ENCODE peak calls at places on chromosome 15, in nine cellular contexts. H is heart left ventricle; T is H9; Z is CD8-positive, alpha-beta T cell; K is uterus; O is astrocyte of the spinal cord; L is GM20000; R is left ventricle myocardium inferior; A is lower lobe of right lung. G is an unnamed sample.
A peak's percentile ranks its signal among the peaks of the same experiment; 100 is the strongest.

GRCh38 chr15:29337156-29337959 is 67.7 kb upstream of the NSMCE3 start:
- DNase-seq in H (no peak), T (no peak), Z (no peak), K (no peak), O (no peak), L (no peak), R (no peak), A (no peak), G (no peak)

GRCh38 chr15:48433226-48433886 is 102.1 kb downstream of the DUT start:
- DNase-seq in H (no peak), T (no peak), Z (no peak), K (no peak), O (peak; percentile 39), L (peak; percentile 13), R (no peak), A (no peak), G (no peak)

GRCh38 chr15:60838206-60838605 is 359.3 kb upstream of the ICE2 start:
- DNase-seq in H (no peak), T (no peak), Z (no peak), K (no peak), O (no peak), L (no peak), R (no peak), A (no peak), G (no peak)

GRCh38 chr15:42457445-42458442 is 33.2 kb downstream of the ZNF106 start:
- DNase-seq in H (peak; percentile 90), T (peak; percentile 90), Z (no peak), K (peak; percentile 81), O (peak; percentile 95), L (peak; percentile 59), R (peak; percentile 70), A (peak; percentile 53), G (peak; percentile 6)

GRCh38 chr15:99522288-99522687 is 43.5 kb upstream of the MEF2A start:
- DNase-seq in H (no peak), T (no peak), Z (no peak), K (no peak), O (no peak), L (no peak), R (no peak), A (no peak), G (no peak)

GRCh38 chr15:98597666-98598065 is 50.7 kb upstream of the IGF1R start:
- DNase-seq in H (no peak), T (no peak), Z (no peak), K (no peak), O (no peak), L (no peak), R (no peak), A (no peak), G (no peak)

GRCh38 chr15:45993508-45993907 is 358.7 kb downstream of the SQOR start:
- DNase-seq in H (no peak), T (no peak), Z (no peak), K (no peak), O (no peak), L (no peak), R (no peak), A (no peak), G (no peak)

GRCh38 chr15:44673639-44674038 is 10.2 kb upstream of the SPG11 start:
- DNase-seq in H (no peak), T (no peak), Z (no peak), K (no peak), O (no peak), L (no peak), R (no peak), A (no peak), G (no peak)

GRCh38 chr15:63348392-63348791 is 33.3 kb downstream of the CA12 start:
- DNase-seq in H (peak; percentile 76), T (no peak), Z (no peak), K (peak; percentile 50), O (peak; percentile 69), L (no peak), R (peak; percentile 64), A (peak; percentile 64), G (no peak)

GRCh38 chr15:23574742-23575141 is 9.3 kb downstream of the MKRN3 start:
- DNase-seq in H (no peak), T (peak; percentile 29), Z (no peak), K (no peak), O (no peak), L (no peak), R (no peak), A (no peak), G (no peak)

GRCh38 chr15:85407421-85408269 is 27.2 kb downstream of the AKAP13 start:
- DNase-seq in H (no peak), T (no peak), Z (peak; percentile 29), K (no peak), O (peak; percentile 89), L (no peak), R (no peak), A (no peak), G (no peak)

GRCh38 chr15:93271871-93272270 is 182.9 kb upstream of the RGMA start:
- DNase-seq in H (no peak), T (no peak), Z (no peak), K (no peak), O (no peak), L (no peak), R (no peak), A (no peak), G (no peak)

DNA sequence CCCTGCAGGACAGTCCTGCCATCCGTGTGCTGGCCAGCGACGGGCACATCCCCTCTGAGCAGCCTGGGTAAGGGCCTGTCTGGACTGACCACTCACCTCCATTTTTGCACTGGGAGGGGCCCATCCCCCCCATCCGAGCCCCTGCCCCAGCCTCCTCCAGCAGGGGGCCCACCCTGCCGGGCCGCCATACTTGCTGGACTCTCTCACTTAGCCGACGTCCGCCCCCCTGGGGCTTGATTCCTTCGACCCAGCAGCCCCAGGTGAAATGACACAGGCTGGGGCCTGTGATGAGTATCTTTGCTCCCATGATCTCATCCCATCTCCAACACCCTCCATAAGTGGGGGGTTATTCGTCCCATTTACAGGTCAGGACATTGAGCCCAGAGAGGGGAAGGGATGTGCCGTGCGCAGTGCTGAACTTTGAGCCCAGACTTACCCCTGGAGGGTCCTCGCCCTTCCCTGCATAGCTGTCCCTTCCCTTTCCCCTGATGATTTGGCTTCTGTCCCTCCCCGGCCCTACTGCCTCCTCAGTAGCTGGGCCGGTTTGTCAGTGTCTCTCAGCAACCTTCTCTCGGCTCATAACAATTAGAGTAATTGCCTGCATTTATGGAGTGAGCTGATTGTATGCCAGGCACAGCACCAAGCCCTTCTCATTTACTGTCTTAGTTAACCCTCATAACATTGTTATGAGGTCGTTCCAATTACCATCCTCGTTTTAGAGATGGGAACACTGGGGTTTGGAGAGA is 4.2 kb downstream of the LMAN1L start:
- DNase-seq in H (no peak), T (no peak), Z (no peak), K (no peak), O (no peak), L (no peak), R (no peak), A (no peak), G (no peak)
- TF ChIP-seq CTCF in H (no peak), T (no peak), Z (no peak), K (no peak), O (no peak), L (no peak), R (no peak), A (no peak), G (no peak)

DNA sequence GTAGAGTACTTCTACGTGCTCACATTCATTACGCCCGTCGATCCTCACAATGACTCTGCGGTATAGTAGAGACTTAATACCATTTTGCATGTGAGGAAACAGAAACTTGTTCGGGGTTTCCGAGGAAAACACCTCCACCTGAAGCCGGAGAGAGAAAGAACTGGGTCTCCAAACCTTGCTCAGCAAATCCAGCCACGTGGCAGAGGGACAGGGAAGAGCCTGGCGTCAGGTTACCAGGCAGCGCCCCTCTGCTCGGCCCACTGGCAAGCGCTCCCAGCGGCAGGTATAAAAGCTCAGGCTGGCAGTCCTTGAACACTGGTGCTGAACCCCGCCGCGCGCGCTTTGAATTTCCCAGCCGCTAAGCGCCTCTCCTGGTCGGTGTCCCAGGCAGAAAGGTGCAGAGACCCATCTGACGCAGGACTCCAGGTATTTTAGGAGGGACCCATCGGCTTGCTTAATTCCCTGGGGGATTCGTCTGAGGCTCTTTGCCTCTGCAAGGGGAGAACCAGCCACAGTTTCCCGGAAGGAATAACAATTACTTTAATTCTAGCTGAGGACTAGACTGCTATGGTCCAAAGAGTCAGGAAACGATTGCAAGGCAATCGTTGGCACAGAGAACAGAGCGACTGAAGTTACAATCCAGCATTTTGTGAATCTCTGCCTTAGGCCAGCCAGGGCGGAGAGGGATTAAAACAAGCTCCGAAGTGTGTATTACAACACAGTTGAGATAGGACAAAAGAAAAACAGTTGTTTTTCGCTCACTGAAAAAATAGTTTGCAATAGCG is at the start of gene C2CD4A:
- DNase-seq in H (peak; percentile 75), T (peak; percentile 95), Z (peak; percentile 57), K (peak; percentile 59), O (peak; percentile 55), L (peak; percentile 47), R (peak; percentile 54), A (peak; percentile 83), G (peak; percentile 23)
- TF ChIP-seq CTCF in H (no peak), T (peak; percentile 29), Z (no peak), K (no peak), O (peak; percentile 23), L (no peak), R (peak; percentile 37), A (no peak), G (no peak)

DNA sequence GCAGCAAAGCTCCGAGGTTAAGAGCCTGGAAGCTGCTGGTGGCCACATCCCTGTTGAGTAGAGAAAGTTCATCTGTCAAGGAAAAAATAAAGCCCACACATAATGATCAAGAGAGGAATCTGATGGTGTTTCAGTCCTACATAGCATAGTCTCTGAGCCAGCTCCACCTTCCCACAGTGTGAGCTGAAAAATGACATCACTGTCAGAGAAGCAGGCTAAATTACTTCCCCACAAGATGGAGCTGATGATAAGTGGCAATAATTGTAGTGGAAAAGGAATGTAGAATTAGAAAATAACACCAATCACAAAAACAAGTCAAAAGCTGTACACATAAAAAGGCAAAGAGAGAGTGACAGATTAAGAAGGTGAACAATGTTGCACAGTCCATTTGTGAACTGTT is 84.5 kb downstream of the AQP9 start:
- DNase-seq in H (no peak), T (no peak), Z (no peak), K (no peak), O (no peak), L (no peak), R (no peak), A (no peak), G (no peak)
- TF ChIP-seq CTCF in H (no peak), T (no peak), Z (no peak), K (no peak), O (no peak), L (no peak), R (no peak), A (no peak), G (no peak)

GRCh38 chr15:51144021-51144532 is 49.4 kb upstream of the TNFAIP8L3 start:
- DNase-seq in H (no peak), T (no peak), Z (no peak), K (peak; percentile 34), O (peak; percentile 82), L (no peak), R (no peak), A (no peak), G (no peak)
- TF ChIP-seq CTCF in H (no peak), T (no peak), Z (no peak), K (no peak), O (no peak), L (no peak), R (no peak), A (no peak), G (no peak)

GRCh38 chr15:79308874-79309273 is 2.0 kb upstream of the TMED3 start:
- DNase-seq in H (no peak), T (no peak), Z (no peak), K (no peak), O (no peak), L (no peak), R (no peak), A (no peak), G (no peak)
- TF ChIP-seq CTCF in H (no peak), T (no peak), Z (no peak), K (no peak), O (no peak), L (no peak), R (no peak), A (no peak), G (no peak)